ENCODE peak calls at places on chromosomes 13 and 19, in five cellular contexts. H is GM23338, T is Karpas-422, Q is GM23248, V is PC-3. K is an unnamed sample. For H4K20me1, the result is how much of the 10 kb centered on the place peaks cover.

GRCh38 chr19:4713384-4713951 is 10.2 kb downstream of the DPP9 start:
- DNase-seq in T (no peak), V (peak), Q (peak), H (no peak), K (peak)

GRCh38 chr19:13506550-13506878 is 235 bp upstream of the CACNA1A start:
- DNase-seq in H (peak), T (no peak), V (no peak), Q (peak), K (no peak)

GRCh38 chr13:109144693-109145437 is 515.5 kb downstream of the MYO16 start:
- DNase-seq in H (no peak), Q (peak), V (no peak), T (no peak), K (peak)

GRCh38 chr13:99331881-99332293 is 24.7 kb upstream of the GPR183 start:
- DNase-seq in V (peak), Q (no peak), H (no peak), T (no peak), K (no peak)

GRCh38 chr13:23609414-23610186 is 39.4 kb downstream of the TNFRSF19 start:
- DNase-seq in V (peak), H (no peak), T (no peak), Q (peak), K (no peak)

GRCh38 chr13:66665991-66666390 is 564.1 kb downstream of the PCDH9 start:
- DNase-seq in V (peak), H (peak), T (no peak), Q (peak), K (peak)

GRCh38 chr19:17097593-17098126 is 22.1 kb downstream of the MYO9B start:
- DNase-seq in T (no peak), H (no peak), Q (peak), V (peak), K (peak)

GRCh38 chr19:41876847-41877489 is at the start of gene CD79A:
- DNase-seq in T (peak), Q (no peak), V (no peak), H (no peak), K (no peak)

GRCh38 chr13:75250526-75251183 is 231.3 kb downstream of the TBC1D4 start:
- DNase-seq in V (no peak), T (no peak), H (no peak), Q (peak), K (peak)

GRCh38 chr13:112781881-112782361 is 92.1 kb downstream of the ATP11A start:
- DNase-seq in T (no peak), V (no peak), Q (peak), H (no peak), K (peak)

GRCh38 chr13:99208185-99208584 is 7.5 kb downstream of the UBAC2 start:
- DNase-seq in H (no peak), T (no peak), V (no peak), Q (no peak), K (peak)

GRCh38 chr13:111064661-111065060 is 50.4 kb upstream of the ARHGEF7 start:
- DNase-seq in T (no peak), Q (no peak), V (no peak), H (no peak), K (no peak)

DNA sequence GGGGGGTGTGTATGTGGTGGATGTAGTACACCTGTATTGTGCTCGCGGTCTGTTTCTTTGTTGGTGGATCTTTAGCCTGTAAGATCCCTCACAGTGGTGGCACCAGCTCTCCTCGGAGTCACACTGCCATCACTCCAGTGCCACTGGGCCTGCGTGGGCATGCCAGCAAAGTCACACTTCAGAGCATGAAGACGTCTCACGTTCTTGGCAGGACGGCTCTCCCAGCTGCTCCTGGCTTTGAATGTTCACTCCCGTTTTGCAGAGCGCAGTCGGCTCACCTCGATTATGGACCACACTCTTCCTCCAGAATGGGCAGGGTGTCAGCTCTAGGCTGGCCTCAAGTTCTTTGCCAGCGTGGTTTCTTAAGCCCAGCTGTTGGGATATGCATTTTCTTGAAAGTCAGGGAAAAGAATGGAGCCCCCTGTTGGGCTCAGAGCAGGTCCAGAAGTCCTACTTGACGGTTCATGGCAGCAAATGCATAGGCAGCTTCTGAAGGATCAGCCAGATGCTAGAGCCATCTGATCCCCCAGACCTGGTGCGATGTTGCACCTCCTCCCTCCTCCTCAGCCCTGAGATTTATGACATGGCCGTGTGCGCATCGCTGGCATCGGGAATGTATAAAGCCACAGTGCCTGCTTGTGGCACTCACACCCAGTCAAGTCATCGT is 40.4 kb upstream of the NPAS1 start:
- DNase-seq in V (no peak), Q (no peak), H (no peak), T (no peak), K (no peak)
- H4K20me1 ChIP-seq in V (under half), Q (under half), H (under half), T (under half), K (under half)

DNA sequence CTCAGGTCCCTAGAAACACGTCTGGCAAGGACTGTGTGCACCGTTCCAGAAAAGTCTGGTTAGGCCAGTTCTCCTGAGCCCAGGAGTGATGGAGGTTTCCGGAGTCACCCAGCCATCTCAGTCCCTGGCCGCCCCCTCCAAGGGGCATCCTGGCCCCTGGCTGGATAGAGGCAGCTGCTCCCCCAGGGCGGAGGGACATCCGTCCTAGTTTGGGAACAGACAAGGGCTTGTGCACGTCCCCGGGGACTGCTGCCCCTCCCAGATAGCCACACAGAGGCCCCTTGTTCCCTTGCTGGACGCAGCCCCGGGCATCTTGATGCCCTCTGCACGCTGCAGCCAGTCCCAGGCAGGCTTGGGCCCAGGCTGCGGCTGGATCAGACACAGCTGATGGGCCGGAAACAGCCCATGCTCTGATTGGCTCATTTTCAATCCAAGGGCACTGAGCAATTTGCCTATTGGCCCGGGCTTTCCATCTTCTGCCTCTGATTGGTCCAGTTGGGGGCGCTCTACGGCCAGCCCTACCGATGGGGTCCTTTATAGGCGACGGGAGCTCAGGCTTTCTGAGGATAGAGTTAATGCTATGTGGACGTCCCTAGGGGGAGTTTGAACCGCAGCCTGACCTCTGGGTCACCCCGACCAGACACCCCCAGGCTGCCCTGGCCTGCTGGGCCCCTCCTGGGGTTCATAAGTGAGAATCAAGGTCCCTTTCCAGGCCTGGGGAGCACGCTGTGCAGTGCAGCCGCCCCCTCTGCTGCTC is 3.7 kb downstream of the S1PR2 start:
- DNase-seq in V (no peak), H (peak), Q (peak), T (peak), K (no peak)
- H4K20me1 ChIP-seq in V (under half), H (under half), Q (under half), T (under half), K (under half)

DNA sequence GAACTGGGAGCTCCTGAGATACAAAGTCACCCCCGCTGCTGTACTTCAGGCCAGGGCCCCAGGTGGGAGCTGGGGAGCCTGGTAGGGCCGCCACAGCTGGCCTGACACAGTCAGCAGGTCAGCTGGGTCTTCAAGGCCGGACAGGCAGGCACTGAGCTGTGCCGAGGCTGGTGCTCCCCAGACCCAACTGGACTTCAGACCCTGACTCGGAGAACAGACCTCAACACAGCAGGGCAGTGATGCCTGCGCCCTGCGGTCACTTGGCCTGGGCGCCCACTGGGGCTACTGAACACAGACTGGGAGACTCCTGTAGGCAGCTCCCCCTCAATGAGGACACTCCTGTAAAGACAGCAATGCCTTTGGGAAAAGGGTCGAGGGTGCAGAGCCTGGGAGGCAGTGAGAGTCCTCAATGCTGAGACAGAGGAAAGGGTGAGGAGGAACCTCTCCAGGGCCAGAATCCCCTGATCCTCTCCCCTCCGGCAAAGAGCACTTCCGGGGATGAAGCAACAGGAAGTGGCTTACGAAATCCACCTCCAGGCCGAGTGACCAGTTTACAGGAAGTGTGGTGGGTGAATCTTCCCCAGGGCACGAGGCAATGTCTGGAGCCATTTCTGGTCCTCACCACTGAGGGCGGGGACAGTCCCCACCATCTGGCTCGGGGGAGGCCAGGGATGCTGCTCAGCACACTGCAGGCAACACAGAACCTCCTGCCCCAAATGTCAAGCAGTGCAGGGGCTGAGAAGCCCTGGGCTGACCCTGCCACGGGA is 40.8 kb upstream of the ISYNA1 start:
- DNase-seq in H (no peak), T (peak), Q (peak), V (peak), K (peak)
- H4K20me1 ChIP-seq in H (under half), T (under half), Q (under half), V (under half), K (half or more)

DNA sequence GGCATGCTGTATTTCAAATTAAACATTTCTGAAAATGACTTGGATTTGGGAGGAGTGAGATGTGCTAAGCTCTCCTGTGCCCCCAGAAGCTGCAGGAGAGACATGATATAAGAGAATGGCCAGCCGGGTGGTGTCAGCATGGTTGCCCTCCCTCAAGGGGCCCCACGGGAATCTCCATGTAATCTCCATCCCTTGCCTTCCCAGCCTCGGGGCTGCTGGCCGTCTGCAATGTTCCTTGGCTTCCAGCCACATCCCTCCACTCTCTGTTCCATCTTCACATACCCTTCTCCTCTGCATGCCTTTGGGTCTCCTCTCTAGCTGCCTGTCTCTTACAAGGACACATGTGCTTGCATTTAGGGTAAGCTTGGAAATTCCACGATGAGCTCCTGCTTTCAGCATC is 172.0 kb downstream of the TSHZ3 start:
- DNase-seq in V (no peak), H (no peak), T (no peak), Q (no peak), K (no peak)
- H4K20me1 ChIP-seq in V (under half), H (under half), T (under half), Q (under half), K (under half)

DNA sequence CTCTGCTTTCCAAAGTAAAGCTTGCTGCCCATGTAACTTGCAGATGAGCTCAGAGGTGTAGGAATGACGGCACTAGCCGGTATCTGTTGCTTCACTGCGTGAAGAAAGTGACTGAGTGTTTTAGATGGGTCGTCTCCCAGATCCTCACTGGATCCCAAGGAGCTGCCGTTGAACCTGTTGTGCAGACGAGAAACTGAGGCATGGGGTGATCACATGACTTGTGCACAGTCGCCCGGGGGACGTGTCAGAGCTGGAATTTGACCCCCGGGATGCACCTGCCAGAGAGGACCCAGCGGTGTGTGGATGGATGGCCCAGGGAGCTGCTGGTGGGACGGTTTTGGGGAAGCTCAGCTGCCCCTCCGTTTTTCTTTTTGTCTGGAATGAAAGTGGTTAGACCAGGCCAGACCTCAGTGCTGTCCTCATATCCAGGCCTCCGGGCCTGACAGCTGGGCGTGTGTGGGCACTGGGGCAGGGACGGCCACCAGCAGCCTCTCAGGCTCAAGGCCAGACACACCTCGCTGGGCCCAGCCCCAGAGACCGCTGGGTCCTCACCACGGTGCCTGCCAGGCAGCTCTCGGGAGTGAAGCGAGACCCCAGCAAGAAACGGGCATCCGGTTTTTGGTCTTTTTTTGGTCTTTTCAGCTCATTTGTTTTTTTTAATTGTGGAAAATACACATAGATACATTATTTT is 12.5 kb downstream of the ARID3A start:
- DNase-seq in Q (no peak), H (no peak), T (no peak), V (no peak), K (no peak)
- H4K20me1 ChIP-seq in Q (under half), H (under half), T (under half), V (under half), K (under half)

DNA sequence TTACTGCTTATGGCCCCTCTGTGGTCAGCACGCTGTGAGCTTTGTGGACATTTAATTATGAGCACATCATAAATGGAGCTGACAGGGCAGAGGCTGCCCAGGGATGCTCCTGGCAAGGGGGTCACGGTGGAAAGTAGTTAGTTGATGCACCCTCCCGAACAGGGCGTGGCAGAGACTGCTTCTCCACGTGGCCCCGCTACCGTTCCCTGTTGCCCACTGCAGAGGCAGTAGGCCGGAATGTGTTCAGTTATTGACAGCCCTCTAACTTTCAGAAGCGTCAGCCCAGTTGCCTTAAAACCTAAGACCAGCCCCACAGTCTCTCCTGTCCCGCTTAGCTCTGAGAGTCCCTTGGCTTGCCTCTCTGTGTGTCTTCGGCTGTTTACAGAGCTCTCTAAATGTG is 180.2 kb upstream of the ZNF507 start:
- DNase-seq in Q (no peak), V (no peak), T (no peak), H (no peak), K (peak)
- H4K20me1 ChIP-seq in Q (under half), V (under half), T (under half), H (under half), K (under half)

GRCh38 chr19:6221878-6222746 is 57.7 kb downstream of the MLLT1 start:
- DNase-seq in Q (no peak), H (no peak), V (no peak), T (no peak), K (peak)

GRCh38 chr19:6221220-6221877 is 58.4 kb downstream of the MLLT1 start:
- DNase-seq in H (no peak), V (no peak), T (no peak), Q (no peak), K (peak)

GRCh38 chr19:6219147-6219525 is 60.6 kb downstream of the MLLT1 start:
- DNase-seq in H (no peak), Q (no peak), T (no peak), V (no peak), K (peak)

GRCh38 chr19:6219592-6220290 is 60.0 kb downstream of the MLLT1 start:
- DNase-seq in T (no peak), V (no peak), H (no peak), Q (peak), K (peak)

GRCh38 chr19:6220385-6221191 is 59.2 kb downstream of the MLLT1 start:
- DNase-seq in Q (peak), H (no peak), T (no peak), V (no peak), K (peak)
- H4K20me1 ChIP-seq in Q (under half), H (under half), T (under half), V (under half), K (half or more)

GRCh38 chr19:57016076-57016475 is 103.7 kb upstream of the USP29 start:
- DNase-seq in V (no peak), T (no peak), Q (no peak), H (no peak), K (no peak)
- H4K20me1 ChIP-seq in V (under half), T (under half), Q (under half), H (under half), K (under half)

GRCh38 chr19:3622224-3622623 is 4.4 kb downstream of the CACTIN start:
- DNase-seq in V (no peak), H (no peak), T (no peak), Q (no peak), K (no peak)

GRCh38 chr19:3619631-3620012 is 7.0 kb downstream of the CACTIN start:
- DNase-seq in T (no peak), V (no peak), Q (no peak), H (no peak), K (no peak)

GRCh38 chr19:3620145-3620816 is 6.3 kb downstream of the CACTIN start:
- DNase-seq in T (no peak), H (no peak), V (no peak), Q (peak), K (no peak)

GRCh38 chr19:3621689-3622088 is 4.9 kb downstream of the CACTIN start:
- DNase-seq in T (no peak), Q (no peak), V (no peak), H (no peak), K (no peak)

GRCh38 chr19:3620817-3621547 is 5.6 kb downstream of the CACTIN start:
- DNase-seq in H (no peak), T (no peak), V (no peak), Q (no peak), K (peak)
- H4K20me1 ChIP-seq in H (under half), T (under half), V (under half), Q (under half), K (under half)

DNA sequence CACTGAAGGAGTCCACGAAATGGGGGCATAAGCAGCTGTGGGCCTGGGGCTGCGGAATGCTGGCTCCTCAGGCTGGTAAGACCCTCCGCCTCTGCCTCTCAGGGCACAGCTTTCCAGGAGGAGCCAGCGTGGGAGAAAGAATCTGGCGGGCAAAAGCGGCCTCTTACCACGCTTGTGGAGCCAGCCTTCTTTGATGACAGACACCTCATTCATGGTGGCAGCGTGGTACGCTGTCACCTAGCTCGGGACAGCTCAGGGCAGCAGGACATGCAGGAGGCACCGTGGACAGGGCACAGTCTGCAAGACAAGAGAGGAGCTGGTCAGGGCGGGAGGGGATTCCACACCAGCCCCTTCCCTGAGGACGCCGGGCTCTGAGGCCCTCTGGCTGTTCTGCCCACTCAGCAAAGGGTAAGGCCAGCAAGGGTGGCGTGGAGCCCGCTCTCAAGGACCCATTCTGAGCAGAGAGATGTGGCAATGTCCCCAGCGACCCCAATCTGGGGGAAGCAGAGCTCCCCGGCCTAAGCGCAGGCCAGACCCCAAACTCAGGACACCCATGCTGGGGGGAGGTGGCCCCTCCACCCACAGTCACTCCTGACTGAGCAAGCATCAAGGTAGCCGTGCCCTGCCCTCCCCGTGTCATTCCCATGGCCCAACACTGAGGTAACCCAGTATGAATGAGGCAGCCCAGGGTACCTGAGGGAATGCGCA is 19.9 kb downstream of the AKT2 start:
- DNase-seq in H (no peak), V (no peak), Q (no peak), T (no peak), K (no peak)
- H4K20me1 ChIP-seq in H (under half), V (under half), Q (under half), T (under half), K (half or more)